ENCODE peak calls at places on chromosomes 2 and 18, in six cellular contexts. F, L, Q, R, O and E are unnamed samples.

GRCh38 chr2:224555823-224556366 is 29.3 kb downstream of the CUL3 start:
- DNase-seq in F (no peak), L (no peak), Q (no peak), O (no peak), R (no peak), E (no peak)

GRCh38 chr2:200625317-200625716 is 39.5 kb downstream of the AOX1 start:
- DNase-seq in O (no peak), F (no peak), R (no peak), L (no peak), Q (no peak), E (no peak)

GRCh38 chr2:86700705-86701104 is 19.4 kb upstream of the RMND5A start:
- DNase-seq in Q (no peak), R (no peak), F (no peak), O (no peak), L (no peak), E (no peak)

GRCh38 chr2:178401994-178402437 is 49.0 kb downstream of the PRKRA start:
- DNase-seq in R (no peak), F (no peak), L (no peak), O (no peak), Q (no peak), E (no peak)

GRCh38 chr2:223649941-223650530 is 47.9 kb upstream of the SCG2 start:
- DNase-seq in R (no peak), L (no peak), F (no peak), Q (no peak), O (no peak), E (no peak)

GRCh38 chr2:150866431-150866830 is 379.0 kb upstream of the RND3 start:
- DNase-seq in L (no peak), O (no peak), Q (no peak), R (no peak), F (no peak), E (no peak)

GRCh38 chr18:2780750-2781149 is 66.1 kb upstream of the EMILIN2 start:
- DNase-seq in R (no peak), Q (no peak), O (no peak), F (no peak), L (no peak), E (no peak)

GRCh38 chr18:73670046-73670445 is 477.6 kb downstream of the FBXO15 start:
- DNase-seq in L (no peak), Q (no peak), R (no peak), F (no peak), O (peak), E (no peak)

GRCh38 chr2:212777020-212777491 is 238.5 kb upstream of the ERBB4 start:
- DNase-seq in R (no peak), F (no peak), O (peak), L (no peak), Q (no peak), E (peak)

GRCh38 chr2:84885111-84885510 is 4.2 kb upstream of the TRABD2A start:
- DNase-seq in F (no peak), L (no peak), R (no peak), O (no peak), Q (peak), E (no peak)

GRCh38 chr2:160700415-160700814 is 206.8 kb upstream of the RBMS1 start:
- DNase-seq in Q (no peak), O (no peak), R (no peak), L (no peak), F (no peak), E (no peak)

GRCh38 chr18:67568166-67568565 is 51.6 kb upstream of the DSEL start:
- DNase-seq in F (no peak), R (no peak), Q (no peak), L (no peak), O (no peak), E (no peak)

GRCh38 chr2:158129037-158129436 is 27.4 kb downstream of the UPP2 start:
- DNase-seq in F (no peak), R (no peak), O (no peak), Q (no peak), L (no peak), E (no peak)

GRCh38 chr2:100900156-100900795 is 80.3 kb downstream of the NPAS2 start:
- DNase-seq in O (no peak), Q (no peak), L (no peak), R (no peak), F (no peak), E (no peak)

GRCh38 chr2:112811841-112812306 is 24.7 kb downstream of the IL1B start:
- DNase-seq in Q (no peak), L (no peak), O (peak), R (no peak), F (no peak), E (no peak)

GRCh38 chr2:24833821-24834732 is 40.9 kb downstream of the CENPO start:
- DNase-seq in R (no peak), O (no peak), L (no peak), F (no peak), Q (no peak), E (no peak)

GRCh38 chr2:240556553-240557100 is 1.2 kb downstream of the ANKMY1 start:
- DNase-seq in R (peak), F (no peak), L (peak), Q (peak), O (no peak), E (no peak)

GRCh38 chr2:151405376-151405775 is 4.3 kb upstream of the RIF1 start:
- DNase-seq in R (no peak), L (no peak), O (no peak), Q (no peak), F (no peak), E (no peak)

GRCh38 chr18:62537946-62538345 is 15.1 kb downstream of the ZCCHC2 start:
- DNase-seq in Q (no peak), R (no peak), F (no peak), O (peak), L (no peak), E (no peak)

GRCh38 chr2:38739524-38739923 is 11.6 kb downstream of the SRSF7 start:
- DNase-seq in R (no peak), L (no peak), Q (no peak), O (no peak), F (no peak), E (no peak)

GRCh38 chr2:197944416-197944815 is 140.0 kb downstream of the PLCL1 start:
- DNase-seq in O (no peak), L (no peak), Q (no peak), R (no peak), F (no peak), E (no peak)

GRCh38 chr18:59057969-59058368 is 81.7 kb upstream of the SEC11C start:
- DNase-seq in L (no peak), R (no peak), Q (no peak), F (no peak), O (no peak), E (no peak)

GRCh38 chr2:1282552-1282951 is 130.7 kb upstream of the TPO start:
- DNase-seq in Q (peak), R (no peak), L (no peak), F (no peak), O (no peak), E (no peak)

GRCh38 chr18:9835112-9835755 is 50.5 kb upstream of the TXNDC2 start:
- DNase-seq in R (no peak), O (peak), F (no peak), Q (no peak), L (no peak), E (peak)

GRCh38 chr2:24115057-24115456 is 8.1 kb downstream of the PFN4 start:
- DNase-seq in R (no peak), L (no peak), F (no peak), O (no peak), Q (no peak), E (no peak)

GRCh38 chr2:236574424-236575145 is 5.0 kb downstream of the ACKR3 start:
- DNase-seq in F (no peak), L (no peak), Q (no peak), R (no peak), O (no peak), E (no peak)

GRCh38 chr2:232575404-232575746 is 24.9 kb downstream of the EIF4E2 start:
- DNase-seq in Q (no peak), F (no peak), O (no peak), L (no peak), R (no peak), E (no peak)